ENCODE peak calls at places on chromosome 19, in seven cellular contexts. K, B, F, R, T, G and H are unnamed samples.

GRCh38 chr19:1169921-1170885 is 3.9 kb downstream of the SBNO2 start:
- DNase-seq in F (no peak), R (no peak), G (no peak), B (peak; percentile 89), T (no peak), K (no peak), H (peak; percentile 83)

GRCh38 chr19:41883463-41883820 is 458 bp downstream of the ARHGEF1 start:
- DNase-seq in T (no peak), B (no peak), K (no peak), F (no peak), R (no peak), G (no peak), H (no peak)

GRCh38 chr19:50798116-50798942 is 8.1 kb downstream of the ACP4 start:
- DNase-seq in G (peak; percentile 46), R (no peak), B (no peak), T (no peak), K (no peak), F (no peak), H (no peak)

GRCh38 chr19:16457195-16457953 is 14.4 kb downstream of the EPS15L1 start:
- DNase-seq in B (peak; percentile 44), K (peak; percentile 32), T (no peak), R (no peak), G (peak; percentile 37), F (no peak), H (peak; percentile 26)

GRCh38 chr19:57406516-57407123 is 4.3 kb upstream of the ZNF17 start:
- DNase-seq in F (peak; percentile 18), T (peak; percentile 47), K (no peak), B (peak; percentile 70), G (peak; percentile 64), R (peak; percentile 54), H (peak; percentile 45)

GRCh38 chr19:32336259-32337111 is 8.9 kb upstream of the ZNF507 start:
- DNase-seq in K (no peak), T (no peak), B (peak; percentile 17), G (peak; percentile 11), R (peak; percentile 40), F (no peak), H (peak; percentile 59)

GRCh38 chr19:51359294-51359693 is 6.9 kb downstream of the ETFB start:
- DNase-seq in R (no peak), K (no peak), B (no peak), G (no peak), F (no peak), T (no peak), H (peak; percentile 95)

GRCh38 chr19:53988981-53989380 is 2.5 kb upstream of the CACNG6 start:
- DNase-seq in F (no peak), T (no peak), R (no peak), K (no peak), B (no peak), G (no peak), H (no peak)

GRCh38 chr19:43518051-43518450 is 8.9 kb downstream of the ETHE1 start:
- DNase-seq in F (no peak), G (no peak), B (no peak), K (no peak), T (no peak), R (no peak), H (no peak)

GRCh38 chr19:57338798-57339378 is 12.2 kb upstream of the ZNF304 start:
- DNase-seq in G (no peak), B (no peak), F (no peak), R (no peak), T (no peak), K (no peak), H (peak; percentile 66)

GRCh38 chr19:5155586-5156210 is 184.9 kb downstream of the PTPRS start:
- DNase-seq in F (no peak), B (no peak), R (no peak), K (peak; percentile 17), T (no peak), G (no peak), H (no peak)

GRCh38 chr19:50192463-50193211 is 10.8 kb upstream of the MYH14 start:
- DNase-seq in G (no peak), R (no peak), F (no peak), B (no peak), T (no peak), K (no peak), H (no peak)

GRCh38 chr19:2487780-2488330 is 11.9 kb downstream of the GADD45B start:
- DNase-seq in F (no peak), B (no peak), G (peak; percentile 66), R (no peak), K (no peak), T (no peak), H (no peak)

GRCh38 chr19:48090281-48090802 is 20.3 kb downstream of the PLA2G4C start:
- DNase-seq in G (peak; percentile 54), K (no peak), R (no peak), B (peak; percentile 85), F (no peak), T (no peak), H (no peak)

GRCh38 chr19:5041168-5042038 is 72.5 kb downstream of the KDM4B start:
- DNase-seq in F (no peak), B (no peak), K (no peak), T (no peak), R (no peak), G (peak; percentile 73), H (no peak)